ENCODE peak calls at places on chromosomes 11 and 22, in seven cellular contexts. F is body of pancreas, P is colonic mucosa, C is A673, A is SJSA1, G is tibial artery, B is Peyer's patch. K is an unnamed sample.

GRCh38 chr22:19451570-19451969 is 4.1 kb upstream of the C22orf39 start:
- DNase-seq in F (no peak), P (no peak), G (no peak), B (no peak), A (no peak), C (no peak), K (no peak)

GRCh38 chr22:19429950-19430889 is 1.3 kb downstream of the HIRA start:
- DNase-seq in F (no peak), A (peak; percentile 36), P (peak; percentile 38), B (no peak), G (no peak), C (peak; percentile 67), K (no peak)

GRCh38 chr11:64123102-64123434 is 42.8 kb downstream of the MACROD1 start:
- DNase-seq in F (peak; percentile 92), G (no peak), A (no peak), B (no peak), P (no peak), C (no peak), K (no peak)

GRCh38 chr11:45102361-45102809 is 44.1 kb upstream of the PRDM11 start:
- DNase-seq in B (peak; percentile 45), C (no peak), F (no peak), A (no peak), P (no peak), G (no peak), K (no peak)

GRCh38 chr11:69470301-69470700 is 11.2 kb upstream of the LINC01488 start:
- DNase-seq in F (no peak), G (no peak), A (no peak), P (peak; percentile 63), B (peak; percentile 61), C (no peak), K (no peak)

GRCh38 chr11:129023968-129024676 is 81.5 kb upstream of the TP53AIP1 start:
- DNase-seq in A (no peak), C (peak; percentile 35), F (peak; percentile 85), G (no peak), P (peak; percentile 91), B (peak; percentile 82), K (no peak)

GRCh38 chr11:8023831-8024555 is 36.9 kb downstream of the EIF3F start:
- DNase-seq in F (no peak), A (no peak), B (peak; percentile 15), P (no peak), G (no peak), C (no peak), K (peak; percentile 40)

GRCh38 chr22:36379593-36380361 is 8.0 kb downstream of the MYH9 start:
- DNase-seq in B (peak; percentile 87), A (peak; percentile 52), P (no peak), F (peak; percentile 57), C (peak; percentile 53), G (peak; percentile 49), K (no peak)

GRCh38 chr22:39234157-39234793 is 10.5 kb downstream of the PDGFB start:
- DNase-seq in F (no peak), A (no peak), B (no peak), C (no peak), G (no peak), P (no peak), K (peak; percentile 85)

GRCh38 chr11:66221726-66222236 is 46.7 kb upstream of the RAB1B start:
- DNase-seq in B (peak; percentile 42), C (peak; percentile 67), F (no peak), A (peak; percentile 53), G (peak; percentile 16), P (no peak), K (no peak)

GRCh38 chr11:129144256-129144655 is 47.9 kb downstream of the ARHGAP32 start:
- DNase-seq in P (no peak), G (no peak), B (no peak), A (peak; percentile 6), C (no peak), F (no peak), K (no peak)

GRCh38 chr11:8740156-8740555 is 57.6 kb downstream of the RPL27A start:
- DNase-seq in F (no peak), A (no peak), G (no peak), B (no peak), C (no peak), P (no peak), K (no peak)

GRCh38 chr11:76830639-76831312 is 29.9 kb upstream of the ACER3 start:
- DNase-seq in F (peak; percentile 39), B (peak; percentile 50), G (no peak), A (no peak), P (peak; percentile 26), C (peak; percentile 66), K (no peak)

GRCh38 chr11:10858505-10859360 is 880 bp upstream of the ZBED5 start:
- DNase-seq in F (peak; percentile 69), A (no peak), G (peak; percentile 64), C (peak; percentile 60), P (peak; percentile 71), B (peak; percentile 79), K (peak; percentile 73)

GRCh38 chr11:72635309-72635915 is 38.8 kb downstream of the PDE2A start:
- DNase-seq in C (no peak), A (no peak), F (no peak), B (no peak), P (no peak), G (no peak), K (no peak)

GRCh38 chr11:86134580-86135318 is 65.9 kb upstream of the PICALM start:
- DNase-seq in G (no peak), A (no peak), C (no peak), P (peak; percentile 32), F (no peak), B (peak; percentile 51), K (no peak)

GRCh38 chr11:72236774-72237111 is 7.2 kb downstream of the PHOX2A start:
- DNase-seq in A (no peak), B (no peak), C (no peak), G (no peak), P (peak; percentile 14), F (no peak), K (no peak)

GRCh38 chr11:36404831-36405230 is 105.2 kb downstream of the TRAF6 start:
- DNase-seq in B (no peak), F (no peak), A (peak; percentile 85), G (no peak), C (no peak), P (no peak), K (no peak)
- H3K9me3 ChIP-seq in B (no peaks in the 10 kb centered on the region), F (no peaks in the 10 kb centered on the region), A (no peaks in the 10 kb centered on the region), G (no peaks in the 10 kb centered on the region), C (no peaks in the 10 kb centered on the region), P (no peaks in the 10 kb centered on the region), K (no peaks in the 10 kb centered on the region)

GRCh38 chr11:1148752-1149180 is 9.0 kb upstream of the MUC5AC start:
- DNase-seq in P (peak; percentile 42), C (no peak), A (no peak), F (no peak), B (peak; percentile 46), G (no peak), K (no peak)
- H3K9me3 ChIP-seq in P (no peaks in the 10 kb centered on the region), C (no peaks in the 10 kb centered on the region), A (no peaks in the 10 kb centered on the region), F (no peaks in the 10 kb centered on the region), B (peaks cover 5% of the 10 kb centered on the region), G (no peaks in the 10 kb centered on the region), K (peaks cover 7% of the 10 kb centered on the region)

GRCh38 chr11:97982512-97982911 is 1038.2 kb upstream of the CNTN5 start:
- DNase-seq in B (no peak), A (no peak), F (no peak), C (no peak), P (no peak), G (no peak), K (no peak)

GRCh38 chr11:97974798-97975498 is 1045.8 kb upstream of the CNTN5 start:
- DNase-seq in A (no peak), C (no peak), F (no peak), G (no peak), B (no peak), P (no peak), K (no peak)

GRCh38 chr11:97979741-97980140 is 1041.0 kb upstream of the CNTN5 start:
- DNase-seq in A (no peak), G (no peak), P (no peak), C (no peak), F (no peak), B (no peak), K (no peak)

GRCh38 chr11:97973352-97973857 is 1047.3 kb upstream of the CNTN5 start:
- DNase-seq in P (no peak), F (no peak), B (no peak), C (no peak), G (no peak), A (no peak), K (no peak)

DNA sequence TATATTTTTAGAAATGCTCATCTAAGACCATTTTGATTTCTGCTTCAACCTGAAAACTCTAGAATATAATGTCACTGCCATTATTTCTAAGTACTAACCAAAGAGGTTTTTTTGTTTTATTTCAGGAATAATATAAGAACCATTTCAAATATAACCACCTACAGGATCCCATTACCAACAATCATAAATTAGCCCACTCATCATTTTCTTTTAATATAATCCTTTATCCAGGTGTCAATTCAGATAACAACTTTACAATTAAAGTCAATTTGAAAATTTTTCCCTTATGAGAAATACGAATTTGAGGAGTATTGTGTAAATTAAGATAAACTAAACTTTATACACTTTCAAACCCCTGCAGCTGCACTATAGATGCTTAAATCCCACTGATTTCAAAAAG is 1043.0 kb upstream of the CNTN5 start:
- DNase-seq in F (no peak), A (no peak), C (no peak), B (no peak), G (no peak), P (no peak), K (no peak)
- H3K9me3 ChIP-seq in F (no peaks in the 10 kb centered on the region), A (no peaks in the 10 kb centered on the region), C (no peaks in the 10 kb centered on the region), B (no peaks in the 10 kb centered on the region), G (no peaks in the 10 kb centered on the region), P (no peaks in the 10 kb centered on the region), K (no peaks in the 10 kb centered on the region)

GRCh38 chr22:47460870-47461269 is 698.4 kb downstream of the TBC1D22A start:
- DNase-seq in B (no peak), F (no peak), A (no peak), C (no peak), G (no peak), P (no peak), K (no peak)

GRCh38 chr22:47458348-47458747 is 695.9 kb downstream of the TBC1D22A start:
- DNase-seq in B (no peak), A (no peak), F (no peak), G (no peak), C (no peak), P (peak; percentile 10), K (no peak)

GRCh38 chr22:47457021-47457420 is 694.6 kb downstream of the TBC1D22A start:
- DNase-seq in P (peak; percentile 9), C (no peak), F (no peak), B (no peak), A (no peak), G (no peak), K (no peak)

GRCh38 chr22:47456031-47456430 is 693.6 kb downstream of the TBC1D22A start:
- DNase-seq in A (no peak), F (no peak), G (no peak), B (no peak), P (no peak), C (no peak), K (no peak)

DNA sequence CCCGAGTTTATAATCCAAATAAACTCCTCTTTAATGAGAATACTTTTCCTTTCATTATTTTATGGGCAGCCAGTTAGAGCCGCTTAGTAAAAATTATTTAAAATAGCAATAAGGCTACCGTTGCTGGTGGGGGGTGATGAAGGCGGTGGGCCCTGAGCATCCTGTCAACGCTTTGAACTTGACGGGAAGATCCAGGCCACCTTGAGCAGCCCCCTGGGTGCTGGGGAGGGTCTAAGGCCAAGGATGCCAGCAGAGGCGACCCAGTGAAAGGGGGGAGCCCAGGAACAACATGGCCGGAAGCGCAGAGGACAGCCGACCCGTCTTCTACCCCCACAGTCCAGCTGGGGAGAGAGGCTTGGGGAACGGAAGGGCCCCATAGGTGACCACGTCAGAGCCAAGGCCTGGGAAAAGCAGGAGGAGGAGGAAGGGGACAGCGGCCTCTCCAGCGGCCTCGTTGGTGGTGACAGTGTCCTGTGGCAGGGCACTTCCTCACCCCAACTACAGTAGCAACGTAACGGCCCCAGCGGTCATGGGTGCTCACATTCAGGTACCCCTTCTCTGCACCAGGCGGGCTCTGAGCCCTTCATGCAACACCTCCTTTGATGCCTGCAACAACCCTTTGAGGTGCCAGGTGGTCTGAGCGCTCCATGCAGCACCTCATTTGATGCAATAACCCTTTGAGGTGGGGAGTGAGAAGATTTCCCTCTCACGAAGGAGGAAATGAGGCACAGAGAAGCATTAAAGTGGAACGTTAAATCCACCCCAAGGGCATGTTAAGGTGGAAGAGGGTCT is 695.3 kb downstream of the TBC1D22A start:
- DNase-seq in B (no peak), C (no peak), A (no peak), G (no peak), F (no peak), P (peak; percentile 2), K (no peak)
- H3K9me3 ChIP-seq in B (no peaks in the 10 kb centered on the region), C (no peaks in the 10 kb centered on the region), A (no peaks in the 10 kb centered on the region), G (peaks cover 29% of the 10 kb centered on the region), F (no peaks in the 10 kb centered on the region), P (no peaks in the 10 kb centered on the region), K (peaks cover 19% of the 10 kb centered on the region)

K was measured in right atrium auricular region.